ENCODE peak calls at places on chromosome 22, in five cellular contexts. F is GOT3, B is EH, A is left ventricle myocardium inferior, H is putamen. U is an unnamed sample.
A peak's percentile ranks its signal among the peaks of the same experiment; 100 is the strongest.

GRCh38 chr22:27345681-27346080 is 455.9 kb downstream of the MN1 start:
- DNase-seq in B (no peak), H (no peak), A (no peak), F (no peak), U (no peak)

GRCh38 chr22:50282361-50283144 is 12.4 kb upstream of the MAPK11 start:
- DNase-seq in F (no peak), H (no peak), A (no peak), B (peak; percentile 88), U (no peak)

GRCh38 chr22:27636716-27637503 is 164.6 kb downstream of the MN1 start:
- DNase-seq in B (no peak), F (no peak), H (no peak), A (peak; percentile 74), U (no peak)

GRCh38 chr22:22507743-22508273 is 734 bp downstream of the ZNF280B start:
- DNase-seq in A (no peak), F (no peak), B (no peak), H (no peak), U (peak; percentile 24)

GRCh38 chr22:47168441-47168840 is 406.0 kb downstream of the TBC1D22A start:
- DNase-seq in H (no peak), F (no peak), A (no peak), B (no peak), U (no peak)

GRCh38 chr22:47171441-47172221 is 409.2 kb downstream of the TBC1D22A start:
- DNase-seq in B (no peak), F (no peak), H (no peak), A (no peak), U (no peak)

GRCh38 chr22:37334859-37335818 is 52.8 kb downstream of the CYTH4 start:
- DNase-seq in F (no peak), A (no peak), H (no peak), B (no peak), U (no peak)

GRCh38 chr22:39090426-39091064 is 6.5 kb upstream of the APOBEC3H start:
- DNase-seq in H (no peak), B (no peak), A (no peak), F (no peak), U (no peak)

GRCh38 chr22:44526431-44527115 is 28.5 kb upstream of the RTL6 start:
- DNase-seq in B (no peak), F (no peak), H (no peak), A (no peak), U (no peak)

GRCh38 chr22:42651134-42651533 is 1.9 kb upstream of the CYB5R3 start:
- DNase-seq in F (no peak), H (no peak), A (no peak), B (peak; percentile 59), U (no peak)

GRCh38 chr22:27896251-27896650 is 22.8 kb downstream of the PITPNB start:
- DNase-seq in H (no peak), B (no peak), F (no peak), A (peak; percentile 34), U (no peak)

GRCh38 chr22:27788889-27789288 is 12.7 kb downstream of the MN1 start:
- DNase-seq in H (no peak), B (no peak), A (no peak), F (no peak), U (no peak)

GRCh38 chr22:29369460-29369859 is 18.9 kb downstream of the AP1B1 start:
- DNase-seq in H (no peak), F (no peak), A (peak; percentile 64), B (peak; percentile 76), U (peak; percentile 67)

GRCh38 chr22:35195226-35195625 is 62.1 kb upstream of the HMGXB4 start:
- DNase-seq in A (no peak), F (no peak), B (no peak), H (no peak), U (no peak)

GRCh38 chr22:37520754-37521153 is 1.5 kb upstream of the CARD10 start:
- DNase-seq in B (no peak), F (no peak), A (no peak), H (no peak), U (no peak)

GRCh38 chr22:18975434-18976196 is 39.5 kb upstream of the PRODH start:
- DNase-seq in F (no peak), B (no peak), H (no peak), A (no peak), U (no peak)

GRCh38 chr22:50481440-50482106 is at the start of gene ADM2:
- DNase-seq in B (peak; percentile 49), F (no peak), H (no peak), A (no peak), U (no peak)

GRCh38 chr22:34454598-34454997 is 534.3 kb upstream of the LARGE1 start:
- DNase-seq in H (no peak), A (no peak), B (no peak), F (no peak), U (no peak)

GRCh38 chr22:26182723-26183122 is 13.5 kb downstream of the SEZ6L start:
- DNase-seq in B (no peak), H (no peak), A (no peak), F (no peak), U (no peak)

GRCh38 chr22:24841261-24841660 is 35.2 kb downstream of the SGSM1 start:
- DNase-seq in H (no peak), A (no peak), B (no peak), F (no peak), U (no peak)

GRCh38 chr22:43831561-43832392 is 19.7 kb upstream of the EFCAB6 start:
- DNase-seq in B (no peak), A (no peak), H (no peak), F (no peak), U (no peak)

GRCh38 chr22:17898375-17898774 is 124.1 kb upstream of the BID start:
- DNase-seq in A (no peak), F (no peak), H (no peak), B (no peak), U (no peak)

GRCh38 chr22:41983516-41983915 is 14.3 kb downstream of the SEPTIN3 start:
- DNase-seq in A (no peak), F (no peak), B (peak; percentile 63), H (no peak), U (no peak)

GRCh38 chr22:16932577-16932976 is 75.4 kb downstream of the GAB4 start:
- DNase-seq in A (no peak), B (peak; percentile 0), H (no peak), F (no peak), U (no peak)

GRCh38 chr22:23832226-23833016 is 6.4 kb downstream of the DERL3 start:
- DNase-seq in A (no peak), F (no peak), H (no peak), B (no peak), U (no peak)

U was measured in endothelial cell of umbilical vein.